ENCODE peak calls at places on chromosomes 16 and 17, in ten cellular contexts. B is effector memory CD4-positive, alpha-beta T cell; W is H7; O is Kasumi-1; Y is stimulated activated CD4-positive, alpha-beta T cell treated with anti-CD3 and anti-CD28 coated beads, Interleukin-4, amount 100 ng/mL, for 4 hours; Z is left cardiac atrium; M is HTR-8/SVneo; X is stimulated activated effector memory CD8-positive, alpha-beta T cell treated with anti-CD3 and anti-CD28 coated beads, Interleukin-12 subunit alpha, Interleukin-12 subunit beta, amount 100 ng/mL, for 72 hours; V is astrocyte of the spinal cord; T is cardiac fibroblast. E is an unnamed sample.

GRCh38 chr16:65679785-65680184 is 557.9 kb upstream of the CDH11 start:
- DNase-seq in B (no peak), W (no peak), O (no peak), Y (no peak), Z (no peak), M (no peak), X (no peak), V (no peak), T (no peak), E (no peak)

GRCh38 chr17:58605470-58605869 is 86.4 kb downstream of the TEX14 start:
- DNase-seq in B (no peak), W (no peak), O (no peak), Y (no peak), Z (no peak), M (no peak), X (no peak), V (no peak), T (no peak), E (no peak)

GRCh38 chr16:7206469-7206868 is 126.2 kb upstream of the RBFOX1 start:
- DNase-seq in B (no peak), W (no peak), O (no peak), Y (no peak), Z (no peak), M (no peak), X (no peak), V (no peak), T (no peak), E (no peak)

GRCh38 chr17:18187816-18188761 is 4.5 kb downstream of the ALKBH5 start:
- DNase-seq in B (no peak), W (no peak), O (no peak), Y (no peak), Z (no peak), M (no peak), X (peak; percentile 67), V (peak; percentile 31), T (peak; percentile 47), E (no peak)

GRCh38 chr16:86508947-86509758 is 1.2 kb upstream of the FOXF1 start:
- DNase-seq in B (no peak), W (peak; percentile 85), O (no peak), Y (peak; percentile 17), Z (peak; percentile 56), M (peak; percentile 37), X (no peak), V (peak; percentile 78), T (peak; percentile 73), E (no peak)

GRCh38 chr16:80039777-80040176 is 439.2 kb upstream of the MAF start:
- DNase-seq in B (no peak), W (no peak), O (no peak), Y (no peak), Z (no peak), M (no peak), X (no peak), V (no peak), T (no peak), E (no peak)

GRCh38 chr16:79369796-79370195 is 230.7 kb downstream of the MAF start:
- DNase-seq in B (no peak), W (no peak), O (no peak), Y (no peak), Z (no peak), M (no peak), X (no peak), V (no peak), T (no peak), E (no peak)

GRCh38 chr17:2415081-2415480 is 14.2 kb upstream of the MNT start:
- DNase-seq in B (no peak), W (no peak), O (no peak), Y (no peak), Z (no peak), M (no peak), X (no peak), V (no peak), T (no peak), E (no peak)

GRCh38 chr16:58030136-58030840 is 4.7 kb downstream of the MMP15 start:
- DNase-seq in B (no peak), W (no peak), O (no peak), Y (no peak), Z (no peak), M (no peak), X (no peak), V (no peak), T (no peak), E (no peak)